ENCODE peak calls at places on chromosomes 12 and 14, in nine cellular contexts. N is K562, S is small intestine, K is SW480, Q is GM10248, R is NCI-H1417, I is AG08395, U is hippocampal formation, J is pulmonary artery endothelial cell. G is an unnamed sample.

GRCh38 chr14:65846469-65846868 is 433.9 kb downstream of the FUT8 start:
- DNase-seq in N (no peak), S (no peak), K (no peak), Q (no peak), R (peak; percentile 12), I (no peak), U (no peak), J (no peak), G (no peak)

GRCh38 chr12:124399622-124400021 is 104.7 kb downstream of the RFLNA start:
- DNase-seq in N (peak; percentile 76), S (no peak), K (no peak), Q (peak; percentile 71), R (no peak), I (no peak), U (no peak), J (no peak), G (peak; percentile 47)

GRCh38 chr14:68820999-68821683 is 28.3 kb upstream of the ZFP36L1 start:
- DNase-seq in N (no peak), S (no peak), K (no peak), Q (peak; percentile 67), R (no peak), I (no peak), U (no peak), J (no peak), G (no peak)

GRCh38 chr12:118749656-118750055 is 231.7 kb upstream of the SRRM4 start:
- DNase-seq in N (no peak), S (no peak), K (no peak), Q (no peak), R (no peak), I (no peak), U (no peak), J (no peak), G (no peak)

GRCh38 chr12:18700254-18700653 is 37.6 kb downstream of the PLCZ1 start:
- DNase-seq in N (no peak), S (no peak), K (no peak), Q (no peak), R (no peak), I (peak; percentile 84), U (no peak), J (no peak), G (no peak)

GRCh38 chr14:69052181-69052601 is 73.1 kb upstream of the ACTN1 start:
- DNase-seq in N (no peak), S (no peak), K (no peak), Q (no peak), R (no peak), I (no peak), U (no peak), J (peak; percentile 87), G (no peak)

GRCh38 chr12:65996146-65996545 is 134.4 kb downstream of the LLPH start:
- DNase-seq in N (no peak), S (no peak), K (no peak), Q (no peak), R (no peak), I (no peak), U (no peak), J (no peak), G (no peak)

GRCh38 chr14:89399594-89400068 is 17.4 kb downstream of the FOXN3 start:
- DNase-seq in N (no peak), S (no peak), K (peak; percentile 23), Q (no peak), R (peak; percentile 92), I (peak; percentile 66), U (no peak), J (peak; percentile 47), G (peak; percentile 5)

GRCh38 chr12:129202109-129202814 is 349.0 kb downstream of the GLT1D1 start:
- DNase-seq in N (peak; percentile 54), S (no peak), K (no peak), Q (no peak), R (no peak), I (no peak), U (no peak), J (no peak), G (no peak)

G was measured in HT-29.